ENCODE peak calls at places on chromosome 2, in seven cellular contexts. One of them, this sample, is unnamed.

GRCh38 chr2:216606551-216607527 is 26.4 kb upstream of the IGFBP2 start:
- DNase-seq in spleen: peak
- DNase-seq in CD8-positive, alpha-beta T cell: peak
- DNase-seq in cardiac muscle cell: peak
- DNase-seq in body of pancreas: no peak
- DNase-seq in fibroblast of the aortic adventitia: no peak
- DNase-seq in fibroblast of pulmonary artery: no peak
- DNase-seq in this sample: peak

GRCh38 chr2:15883684-15884083 is 56.7 kb upstream of the MYCN start:
- DNase-seq in spleen: no peak
- DNase-seq in CD8-positive, alpha-beta T cell: no peak
- DNase-seq in cardiac muscle cell: no peak
- DNase-seq in body of pancreas: no peak
- DNase-seq in fibroblast of the aortic adventitia: no peak
- DNase-seq in fibroblast of pulmonary artery: no peak
- DNase-seq in this sample: no peak

GRCh38 chr2:155947069-155947468 is 385.5 kb downstream of the NR4A2 start:
- DNase-seq in spleen: no peak
- DNase-seq in CD8-positive, alpha-beta T cell: no peak
- DNase-seq in cardiac muscle cell: no peak
- DNase-seq in body of pancreas: no peak
- DNase-seq in fibroblast of the aortic adventitia: no peak
- DNase-seq in fibroblast of pulmonary artery: no peak
- DNase-seq in this sample: no peak

GRCh38 chr2:48905696-48906095 is 150.2 kb upstream of the LHCGR start:
- DNase-seq in spleen: no peak
- DNase-seq in CD8-positive, alpha-beta T cell: no peak
- DNase-seq in cardiac muscle cell: no peak
- DNase-seq in body of pancreas: no peak
- DNase-seq in fibroblast of the aortic adventitia: no peak
- DNase-seq in fibroblast of pulmonary artery: no peak
- DNase-seq in this sample: no peak

GRCh38 chr2:72108121-72108520 is 39.5 kb downstream of the CYP26B1 start:
- DNase-seq in spleen: no peak
- DNase-seq in CD8-positive, alpha-beta T cell: no peak
- DNase-seq in cardiac muscle cell: no peak
- DNase-seq in body of pancreas: no peak
- DNase-seq in fibroblast of the aortic adventitia: peak
- DNase-seq in fibroblast of pulmonary artery: peak
- DNase-seq in this sample: no peak

GRCh38 chr2:122236152-122236892 is 480.9 kb downstream of the TSN start:
- DNase-seq in spleen: no peak
- DNase-seq in CD8-positive, alpha-beta T cell: no peak
- DNase-seq in cardiac muscle cell: no peak
- DNase-seq in body of pancreas: peak
- DNase-seq in fibroblast of the aortic adventitia: peak
- DNase-seq in fibroblast of pulmonary artery: peak
- DNase-seq in this sample: no peak

GRCh38 chr2:25421289-25421688 is 79.6 kb upstream of the DNMT3A start:
- DNase-seq in spleen: no peak
- DNase-seq in CD8-positive, alpha-beta T cell: no peak
- DNase-seq in cardiac muscle cell: no peak
- DNase-seq in body of pancreas: no peak
- DNase-seq in fibroblast of the aortic adventitia: no peak
- DNase-seq in fibroblast of pulmonary artery: no peak
- DNase-seq in this sample: peak

GRCh38 chr2:200136655-200137054 is 169.8 kb upstream of the SPATS2L start:
- DNase-seq in spleen: no peak
- DNase-seq in CD8-positive, alpha-beta T cell: no peak
- DNase-seq in cardiac muscle cell: no peak
- DNase-seq in body of pancreas: no peak
- DNase-seq in fibroblast of the aortic adventitia: no peak
- DNase-seq in fibroblast of pulmonary artery: no peak
- DNase-seq in this sample: no peak

GRCh38 chr2:233990261-233990798 is 60.2 kb upstream of the SPP2 start:
- DNase-seq in spleen: no peak
- DNase-seq in CD8-positive, alpha-beta T cell: peak
- DNase-seq in cardiac muscle cell: no peak
- DNase-seq in body of pancreas: no peak
- DNase-seq in fibroblast of the aortic adventitia: no peak
- DNase-seq in fibroblast of pulmonary artery: no peak
- DNase-seq in this sample: peak

GRCh38 chr2:195343942-195344530 is 313.0 kb upstream of the SLC39A10 start:
- DNase-seq in spleen: no peak
- DNase-seq in CD8-positive, alpha-beta T cell: no peak
- DNase-seq in cardiac muscle cell: no peak
- DNase-seq in body of pancreas: no peak
- DNase-seq in fibroblast of the aortic adventitia: peak
- DNase-seq in fibroblast of pulmonary artery: peak
- DNase-seq in this sample: peak

GRCh38 chr2:88099798-88100488 is 27.9 kb downstream of the FABP1 start:
- DNase-seq in spleen: no peak
- DNase-seq in CD8-positive, alpha-beta T cell: no peak
- DNase-seq in cardiac muscle cell: peak
- DNase-seq in body of pancreas: no peak
- DNase-seq in fibroblast of the aortic adventitia: peak
- DNase-seq in fibroblast of pulmonary artery: peak
- DNase-seq in this sample: no peak

GRCh38 chr2:36356199-36356989 is 816 bp downstream of the CRIM1 start:
- DNase-seq in spleen: peak
- DNase-seq in CD8-positive, alpha-beta T cell: no peak
- DNase-seq in cardiac muscle cell: peak
- DNase-seq in body of pancreas: peak
- DNase-seq in fibroblast of the aortic adventitia: no peak
- DNase-seq in fibroblast of pulmonary artery: no peak
- DNase-seq in this sample: peak

GRCh38 chr2:216328347-216328746 is 43.9 kb downstream of the MARCHF4 start:
- DNase-seq in spleen: no peak
- DNase-seq in CD8-positive, alpha-beta T cell: no peak
- DNase-seq in cardiac muscle cell: no peak
- DNase-seq in body of pancreas: no peak
- DNase-seq in fibroblast of the aortic adventitia: peak
- DNase-seq in fibroblast of pulmonary artery: peak
- DNase-seq in this sample: no peak

GRCh38 chr2:166117491-166117890 is 10.3 kb downstream of the SCN1A start:
- DNase-seq in spleen: no peak
- DNase-seq in CD8-positive, alpha-beta T cell: no peak
- DNase-seq in cardiac muscle cell: no peak
- DNase-seq in body of pancreas: no peak
- DNase-seq in fibroblast of the aortic adventitia: no peak
- DNase-seq in fibroblast of pulmonary artery: no peak
- DNase-seq in this sample: no peak

GRCh38 chr2:71277536-71278103 is 50.7 kb upstream of the PAIP2B start:
- DNase-seq in spleen: peak
- DNase-seq in CD8-positive, alpha-beta T cell: no peak
- DNase-seq in cardiac muscle cell: peak
- DNase-seq in body of pancreas: peak
- DNase-seq in fibroblast of the aortic adventitia: no peak
- DNase-seq in fibroblast of pulmonary artery: peak
- DNase-seq in this sample: peak

GRCh38 chr2:180618570-180618969 is 361.8 kb upstream of the UBE2E3 start:
- DNase-seq in spleen: no peak
- DNase-seq in CD8-positive, alpha-beta T cell: no peak
- DNase-seq in cardiac muscle cell: no peak
- DNase-seq in body of pancreas: no peak
- DNase-seq in fibroblast of the aortic adventitia: no peak
- DNase-seq in fibroblast of pulmonary artery: peak
- DNase-seq in this sample: no peak

GRCh38 chr2:5664197-5664728 is 27.9 kb upstream of the SOX11 start:
- DNase-seq in spleen: no peak
- DNase-seq in CD8-positive, alpha-beta T cell: no peak
- DNase-seq in cardiac muscle cell: no peak
- DNase-seq in body of pancreas: no peak
- DNase-seq in fibroblast of the aortic adventitia: no peak
- DNase-seq in fibroblast of pulmonary artery: no peak
- DNase-seq in this sample: no peak

GRCh38 chr2:875687-876615 is 74.7 kb upstream of the SNTG2 start:
- DNase-seq in spleen: no peak
- DNase-seq in CD8-positive, alpha-beta T cell: no peak
- DNase-seq in cardiac muscle cell: no peak
- DNase-seq in body of pancreas: no peak
- DNase-seq in fibroblast of the aortic adventitia: no peak
- DNase-seq in fibroblast of pulmonary artery: no peak
- DNase-seq in this sample: no peak

GRCh38 chr2:31221549-31221948 is 4.2 kb upstream of the CAPN14 start:
- DNase-seq in spleen: no peak
- DNase-seq in CD8-positive, alpha-beta T cell: no peak
- DNase-seq in cardiac muscle cell: no peak
- DNase-seq in body of pancreas: no peak
- DNase-seq in fibroblast of the aortic adventitia: no peak
- DNase-seq in fibroblast of pulmonary artery: no peak
- DNase-seq in this sample: no peak

GRCh38 chr2:28908172-28908571 is 13.7 kb downstream of the WDR43 start:
- DNase-seq in spleen: no peak
- DNase-seq in CD8-positive, alpha-beta T cell: no peak
- DNase-seq in cardiac muscle cell: no peak
- DNase-seq in body of pancreas: no peak
- DNase-seq in fibroblast of the aortic adventitia: no peak
- DNase-seq in fibroblast of pulmonary artery: no peak
- DNase-seq in this sample: no peak

GRCh38 chr2:24883946-24884345 is 36.1 kb downstream of the ADCY3 start:
- DNase-seq in spleen: no peak
- DNase-seq in CD8-positive, alpha-beta T cell: no peak
- DNase-seq in cardiac muscle cell: no peak
- DNase-seq in body of pancreas: no peak
- DNase-seq in fibroblast of the aortic adventitia: peak
- DNase-seq in fibroblast of pulmonary artery: peak
- DNase-seq in this sample: no peak

GRCh38 chr2:109028280-109028679 is 39.3 kb upstream of the EDAR start:
- DNase-seq in spleen: no peak
- DNase-seq in CD8-positive, alpha-beta T cell: no peak
- DNase-seq in cardiac muscle cell: no peak
- DNase-seq in body of pancreas: no peak
- DNase-seq in fibroblast of the aortic adventitia: no peak
- DNase-seq in fibroblast of pulmonary artery: no peak
- DNase-seq in this sample: no peak

GRCh38 chr2:121018136-121019057 is 266.6 kb downstream of the TFCP2L1 start:
- DNase-seq in spleen: no peak
- DNase-seq in CD8-positive, alpha-beta T cell: no peak
- DNase-seq in cardiac muscle cell: no peak
- DNase-seq in body of pancreas: no peak
- DNase-seq in fibroblast of the aortic adventitia: no peak
- DNase-seq in fibroblast of pulmonary artery: peak
- DNase-seq in this sample: no peak

GRCh38 chr2:69933254-69933828 is 18.4 kb downstream of the MXD1 start:
- DNase-seq in spleen: no peak
- DNase-seq in CD8-positive, alpha-beta T cell: no peak
- DNase-seq in cardiac muscle cell: no peak
- DNase-seq in body of pancreas: no peak
- DNase-seq in fibroblast of the aortic adventitia: no peak
- DNase-seq in fibroblast of pulmonary artery: peak
- DNase-seq in this sample: no peak

GRCh38 chr2:207252979-207253640 is 87.4 kb upstream of the KLF7 start:
- DNase-seq in spleen: no peak
- DNase-seq in CD8-positive, alpha-beta T cell: no peak
- DNase-seq in cardiac muscle cell: no peak
- DNase-seq in body of pancreas: no peak
- DNase-seq in fibroblast of the aortic adventitia: no peak
- DNase-seq in fibroblast of pulmonary artery: no peak
- DNase-seq in this sample: no peak

GRCh38 chr2:33215299-33215698 is 261.1 kb upstream of the RASGRP3 start:
- DNase-seq in spleen: no peak
- DNase-seq in CD8-positive, alpha-beta T cell: no peak
- DNase-seq in cardiac muscle cell: no peak
- DNase-seq in body of pancreas: peak
- DNase-seq in fibroblast of the aortic adventitia: peak
- DNase-seq in fibroblast of pulmonary artery: peak
- DNase-seq in this sample: no peak

GRCh38 chr2:189541591-189541990 is 39.0 kb downstream of the SLC40A1 start:
- DNase-seq in spleen: no peak
- DNase-seq in CD8-positive, alpha-beta T cell: no peak
- DNase-seq in cardiac muscle cell: no peak
- DNase-seq in body of pancreas: no peak
- DNase-seq in fibroblast of the aortic adventitia: no peak
- DNase-seq in fibroblast of pulmonary artery: no peak
- DNase-seq in this sample: no peak

GRCh38 chr2:189542145-189542882 is 38.3 kb downstream of the SLC40A1 start:
- DNase-seq in spleen: no peak
- DNase-seq in CD8-positive, alpha-beta T cell: no peak
- DNase-seq in cardiac muscle cell: no peak
- DNase-seq in body of pancreas: no peak
- DNase-seq in fibroblast of the aortic adventitia: no peak
- DNase-seq in fibroblast of pulmonary artery: no peak
- DNase-seq in this sample: no peak

GRCh38 chr2:189545424-189545823 is 35.2 kb downstream of the SLC40A1 start:
- DNase-seq in spleen: no peak
- DNase-seq in CD8-positive, alpha-beta T cell: no peak
- DNase-seq in cardiac muscle cell: no peak
- DNase-seq in body of pancreas: no peak
- DNase-seq in fibroblast of the aortic adventitia: peak
- DNase-seq in fibroblast of pulmonary artery: no peak
- DNase-seq in this sample: no peak

GRCh38 chr2:189540551-189540950 is 40.0 kb downstream of the SLC40A1 start:
- DNase-seq in spleen: no peak
- DNase-seq in CD8-positive, alpha-beta T cell: no peak
- DNase-seq in cardiac muscle cell: no peak
- DNase-seq in body of pancreas: no peak
- DNase-seq in fibroblast of the aortic adventitia: no peak
- DNase-seq in fibroblast of pulmonary artery: peak
- DNase-seq in this sample: no peak

GRCh38 chr2:189544638-189545037 is 35.9 kb downstream of the SLC40A1 start:
- DNase-seq in spleen: no peak
- DNase-seq in CD8-positive, alpha-beta T cell: no peak
- DNase-seq in cardiac muscle cell: no peak
- DNase-seq in body of pancreas: no peak
- DNase-seq in fibroblast of the aortic adventitia: no peak
- DNase-seq in fibroblast of pulmonary artery: no peak
- DNase-seq in this sample: no peak
- H3K4me3 ChIP-seq in spleen: no peak
- H3K4me3 ChIP-seq in CD8-positive, alpha-beta T cell: no peak
- H3K4me3 ChIP-seq in cardiac muscle cell: no peak
- H3K4me3 ChIP-seq in body of pancreas: no peak
- H3K4me3 ChIP-seq in fibroblast of the aortic adventitia: no peak
- H3K4me3 ChIP-seq in fibroblast of pulmonary artery: no peak
- H3K4me3 ChIP-seq in this sample: no peak

GRCh38 chr2:196808281-196808680 is 874 bp downstream of the C2orf66 start:
- DNase-seq in spleen: no peak
- DNase-seq in CD8-positive, alpha-beta T cell: no peak
- DNase-seq in cardiac muscle cell: no peak
- DNase-seq in body of pancreas: no peak
- DNase-seq in fibroblast of the aortic adventitia: peak
- DNase-seq in fibroblast of pulmonary artery: peak
- DNase-seq in this sample: peak
- TF ChIP-seq CTCF in spleen: no peak
- TF ChIP-seq CTCF in CD8-positive, alpha-beta T cell: no peak
- TF ChIP-seq CTCF in cardiac muscle cell: peak
- TF ChIP-seq CTCF in body of pancreas: no peak
- TF ChIP-seq CTCF in fibroblast of the aortic adventitia: no peak
- TF ChIP-seq CTCF in fibroblast of pulmonary artery: peak
- TF ChIP-seq CTCF in this sample: no peak

GRCh38 chr2:96878171-96878570 is 8.3 kb upstream of the SEMA4C start:
- DNase-seq in spleen: peak
- DNase-seq in CD8-positive, alpha-beta T cell: no peak
- DNase-seq in cardiac muscle cell: no peak
- DNase-seq in body of pancreas: no peak
- DNase-seq in fibroblast of the aortic adventitia: no peak
- DNase-seq in fibroblast of pulmonary artery: no peak
- DNase-seq in this sample: no peak
- H3K4me3 ChIP-seq in spleen: no peak
- H3K4me3 ChIP-seq in CD8-positive, alpha-beta T cell: no peak
- H3K4me3 ChIP-seq in cardiac muscle cell: no peak
- H3K4me3 ChIP-seq in body of pancreas: no peak
- H3K4me3 ChIP-seq in fibroblast of the aortic adventitia: no peak
- H3K4me3 ChIP-seq in fibroblast of pulmonary artery: no peak
- H3K4me3 ChIP-seq in this sample: no peak

GRCh38 chr2:73359915-73360697 is 25.5 kb upstream of the ALMS1 start:
- DNase-seq in spleen: no peak
- DNase-seq in CD8-positive, alpha-beta T cell: no peak
- DNase-seq in cardiac muscle cell: no peak
- DNase-seq in body of pancreas: no peak
- DNase-seq in fibroblast of the aortic adventitia: peak
- DNase-seq in fibroblast of pulmonary artery: peak
- DNase-seq in this sample: no peak
- TF ChIP-seq CTCF in spleen: no peak
- TF ChIP-seq CTCF in CD8-positive, alpha-beta T cell: peak
- TF ChIP-seq CTCF in cardiac muscle cell: peak
- TF ChIP-seq CTCF in body of pancreas: no peak
- TF ChIP-seq CTCF in fibroblast of the aortic adventitia: peak
- TF ChIP-seq CTCF in fibroblast of pulmonary artery: peak
- TF ChIP-seq CTCF in this sample: peak

This sample was measured in GM12865.